ENCODE peak calls at places on chromosomes 11 and 22, in five cellular contexts. One of them, this sample, is unnamed. For H3K4me1, the result is how much of the 10 kb centered on the place peaks cover.

GRCh38 chr11:47524200-47524874 is 28.6 kb downstream of the CELF1 start:
- DNase-seq in trophoblast cell: no peak
- DNase-seq in A673: no peak
- DNase-seq in PC-9: no peak
- DNase-seq in breast epithelium: no peak
- DNase-seq in this sample: no peak

GRCh38 chr22:35622132-35622913 is 5.2 kb upstream of the MB start:
- DNase-seq in trophoblast cell: no peak
- DNase-seq in breast epithelium: peak
- DNase-seq in PC-9: peak
- DNase-seq in A673: peak
- DNase-seq in this sample: no peak

GRCh38 chr22:40633036-40633435 is 3.5 kb downstream of the MRTFA start:
- DNase-seq in breast epithelium: no peak
- DNase-seq in A673: no peak
- DNase-seq in trophoblast cell: no peak
- DNase-seq in PC-9: no peak
- DNase-seq in this sample: no peak

GRCh38 chr11:26027887-26028286 is 304.0 kb upstream of the ANO3 start:
- DNase-seq in breast epithelium: no peak
- DNase-seq in A673: no peak
- DNase-seq in PC-9: no peak
- DNase-seq in trophoblast cell: no peak
- DNase-seq in this sample: no peak

GRCh38 chr11:57476223-57476882 is 16.0 kb downstream of the RTN4RL2 start:
- DNase-seq in breast epithelium: peak
- DNase-seq in A673: no peak
- DNase-seq in PC-9: peak
- DNase-seq in trophoblast cell: peak
- DNase-seq in this sample: no peak

GRCh38 chr11:61162092-61162935 is 1.1 kb upstream of the VPS37C start:
- DNase-seq in breast epithelium: no peak
- DNase-seq in PC-9: no peak
- DNase-seq in A673: peak
- DNase-seq in trophoblast cell: peak
- DNase-seq in this sample: no peak

GRCh38 chr11:35615911-35616900 is 2.1 kb upstream of the FJX1 start:
- DNase-seq in trophoblast cell: peak
- DNase-seq in PC-9: no peak
- DNase-seq in A673: peak
- DNase-seq in breast epithelium: no peak
- DNase-seq in this sample: no peak

GRCh38 chr22:17734197-17734596 is 40.1 kb downstream of the BID start:
- DNase-seq in PC-9: no peak
- DNase-seq in trophoblast cell: no peak
- DNase-seq in breast epithelium: no peak
- DNase-seq in A673: no peak
- DNase-seq in this sample: no peak

GRCh38 chr11:91433284-91434010 is 791.2 kb upstream of the FAT3 start:
- DNase-seq in trophoblast cell: no peak
- DNase-seq in PC-9: no peak
- DNase-seq in A673: no peak
- DNase-seq in breast epithelium: no peak
- DNase-seq in this sample: no peak

GRCh38 chr22:30829901-30830550 is 135.4 kb downstream of the OSBP2 start:
- DNase-seq in PC-9: peak
- DNase-seq in breast epithelium: no peak
- DNase-seq in trophoblast cell: peak
- DNase-seq in A673: no peak
- DNase-seq in this sample: peak

GRCh38 chr22:38314992-38315800 is 2.0 kb downstream of the CSNK1E start:
- DNase-seq in trophoblast cell: peak
- DNase-seq in breast epithelium: no peak
- DNase-seq in PC-9: peak
- DNase-seq in A673: no peak
- DNase-seq in this sample: peak

GRCh38 chr11:76368497-76368896 is 12.4 kb downstream of the THAP12 start:
- DNase-seq in breast epithelium: no peak
- DNase-seq in A673: no peak
- DNase-seq in PC-9: no peak
- DNase-seq in trophoblast cell: no peak
- DNase-seq in this sample: no peak

GRCh38 chr11:10305262-10305963 is 540 bp downstream of the ADM start:
- DNase-seq in PC-9: peak
- DNase-seq in breast epithelium: no peak
- DNase-seq in A673: peak
- DNase-seq in trophoblast cell: peak
- DNase-seq in this sample: no peak
- H3K4me1 ChIP-seq in PC-9: under half
- H3K4me1 ChIP-seq in breast epithelium: under half
- H3K4me1 ChIP-seq in A673: under half
- H3K4me1 ChIP-seq in trophoblast cell: under half
- H3K4me1 ChIP-seq in this sample: under half

GRCh38 chr22:43260818-43261217 is 73.9 kb upstream of the TTLL12 start:
- DNase-seq in trophoblast cell: no peak
- DNase-seq in breast epithelium: no peak
- DNase-seq in A673: no peak
- DNase-seq in PC-9: no peak
- DNase-seq in this sample: no peak

GRCh38 chr22:43262990-43263644 is 76.2 kb upstream of the TTLL12 start:
- DNase-seq in PC-9: peak
- DNase-seq in A673: no peak
- DNase-seq in trophoblast cell: no peak
- DNase-seq in breast epithelium: no peak
- DNase-seq in this sample: no peak

GRCh38 chr22:43257549-43257948 is 70.6 kb upstream of the TTLL12 start:
- DNase-seq in PC-9: no peak
- DNase-seq in trophoblast cell: no peak
- DNase-seq in breast epithelium: no peak
- DNase-seq in A673: no peak
- DNase-seq in this sample: no peak

GRCh38 chr22:43263645-43264514 is 76.9 kb upstream of the TTLL12 start:
- DNase-seq in breast epithelium: peak
- DNase-seq in PC-9: peak
- DNase-seq in A673: peak
- DNase-seq in trophoblast cell: peak
- DNase-seq in this sample: peak

GRCh38 chr22:43260346-43260745 is 73.4 kb upstream of the TTLL12 start:
- DNase-seq in PC-9: no peak
- DNase-seq in A673: no peak
- DNase-seq in trophoblast cell: no peak
- DNase-seq in breast epithelium: no peak
- DNase-seq in this sample: no peak
- H3K4me1 ChIP-seq in PC-9: under half
- H3K4me1 ChIP-seq in A673: under half
- H3K4me1 ChIP-seq in trophoblast cell: under half
- H3K4me1 ChIP-seq in breast epithelium: under half
- H3K4me1 ChIP-seq in this sample: under half

GRCh38 chr11:114199051-114199450 is 97.1 kb upstream of the NNMT start:
- DNase-seq in A673: no peak
- DNase-seq in breast epithelium: no peak
- DNase-seq in PC-9: no peak
- DNase-seq in trophoblast cell: no peak
- DNase-seq in this sample: no peak
- H3K4me1 ChIP-seq in A673: under half
- H3K4me1 ChIP-seq in breast epithelium: under half
- H3K4me1 ChIP-seq in PC-9: under half
- H3K4me1 ChIP-seq in trophoblast cell: under half
- H3K4me1 ChIP-seq in this sample: under half

DNA sequence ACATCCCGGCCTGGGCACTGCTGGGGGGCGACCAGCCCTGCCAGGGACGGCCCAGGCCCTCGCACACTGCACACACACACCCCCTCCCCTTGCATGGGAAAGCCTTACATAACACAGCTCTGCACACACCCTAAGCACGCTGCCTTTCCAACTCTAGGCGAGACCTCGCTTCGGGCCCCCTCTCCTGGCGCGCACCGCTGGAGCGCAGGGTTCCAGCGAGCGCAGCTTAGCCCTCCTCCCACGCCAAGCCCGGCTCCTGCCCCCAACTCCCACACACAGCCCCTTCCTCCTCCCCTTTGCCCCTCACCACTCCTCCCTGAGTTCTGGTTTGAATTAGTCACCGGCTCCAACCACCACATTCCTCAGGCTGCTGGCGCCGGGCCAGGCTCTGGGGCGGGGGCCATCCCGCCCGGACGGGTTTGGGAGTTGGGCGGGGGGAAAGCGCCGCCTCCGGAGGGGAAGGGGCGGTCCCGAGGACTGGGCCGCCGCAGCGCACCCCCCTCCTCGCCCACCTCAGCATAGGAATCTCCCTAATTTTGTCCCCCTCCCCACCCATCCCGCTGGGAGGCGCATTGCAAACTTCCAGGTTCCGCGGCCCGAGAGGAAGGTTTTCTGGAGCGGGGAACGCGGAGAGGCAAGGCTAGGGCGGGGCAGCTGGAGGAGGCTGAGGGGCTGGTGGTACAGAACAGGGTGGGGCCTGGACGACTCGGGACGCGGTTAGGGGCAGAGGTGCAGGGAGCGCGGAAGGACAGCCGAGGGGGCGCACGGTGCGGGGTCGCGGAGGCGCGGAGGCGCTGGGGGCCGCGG is 966 bp downstream of the AHNAK start:
- DNase-seq in breast epithelium: peak
- DNase-seq in A673: peak
- DNase-seq in PC-9: peak
- DNase-seq in trophoblast cell: peak
- DNase-seq in this sample: peak
- H3K4me1 ChIP-seq in breast epithelium: under half
- H3K4me1 ChIP-seq in A673: under half
- H3K4me1 ChIP-seq in PC-9: half or more
- H3K4me1 ChIP-seq in trophoblast cell: under half
- H3K4me1 ChIP-seq in this sample: under half

GRCh38 chr22:45816771-45817170 is 145.1 kb downstream of the ATXN10 start:
- DNase-seq in breast epithelium: no peak
- DNase-seq in trophoblast cell: no peak
- DNase-seq in A673: no peak
- DNase-seq in PC-9: no peak
- DNase-seq in this sample: no peak
- H3K4me1 ChIP-seq in breast epithelium: under half
- H3K4me1 ChIP-seq in trophoblast cell: under half
- H3K4me1 ChIP-seq in A673: under half
- H3K4me1 ChIP-seq in PC-9: under half
- H3K4me1 ChIP-seq in this sample: under half

DNA sequence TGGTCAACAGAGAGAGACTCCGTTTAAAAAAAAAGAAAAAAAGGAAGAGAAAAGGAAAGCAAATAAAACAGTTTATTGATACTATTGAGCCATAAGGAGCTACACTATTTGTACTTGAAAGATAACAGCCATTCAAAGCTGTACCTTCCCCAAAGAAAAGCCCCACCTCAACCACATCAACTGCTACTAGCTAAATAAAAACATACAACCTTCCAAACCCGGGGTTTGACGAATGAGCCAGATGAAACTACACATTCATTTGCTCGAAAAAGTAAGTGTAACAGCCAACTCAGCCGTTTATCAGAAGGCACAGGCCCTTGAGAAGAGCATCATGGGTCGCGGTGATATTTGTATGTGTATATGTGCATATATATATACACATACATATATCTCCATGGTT is 78.4 kb downstream of the SIK3 start:
- DNase-seq in A673: no peak
- DNase-seq in PC-9: no peak
- DNase-seq in trophoblast cell: no peak
- DNase-seq in breast epithelium: no peak
- DNase-seq in this sample: no peak
- H3K4me1 ChIP-seq in A673: half or more
- H3K4me1 ChIP-seq in PC-9: under half
- H3K4me1 ChIP-seq in trophoblast cell: under half
- H3K4me1 ChIP-seq in breast epithelium: under half
- H3K4me1 ChIP-seq in this sample: under half

GRCh38 chr11:64337538-64338249 is 2.3 kb upstream of the CCDC88B start:
- DNase-seq in breast epithelium: no peak
- DNase-seq in trophoblast cell: no peak
- DNase-seq in A673: no peak
- DNase-seq in PC-9: no peak
- DNase-seq in this sample: no peak
- H3K4me1 ChIP-seq in breast epithelium: under half
- H3K4me1 ChIP-seq in trophoblast cell: under half
- H3K4me1 ChIP-seq in A673: under half
- H3K4me1 ChIP-seq in PC-9: under half
- H3K4me1 ChIP-seq in this sample: under half

GRCh38 chr11:2095198-2095520 is 44.0 kb downstream of the IGF2 start:
- DNase-seq in breast epithelium: no peak
- DNase-seq in trophoblast cell: no peak
- DNase-seq in PC-9: no peak
- DNase-seq in A673: no peak
- DNase-seq in this sample: no peak
- H3K4me1 ChIP-seq in breast epithelium: under half
- H3K4me1 ChIP-seq in trophoblast cell: under half
- H3K4me1 ChIP-seq in PC-9: under half
- H3K4me1 ChIP-seq in A673: under half
- H3K4me1 ChIP-seq in this sample: under half

DNA sequence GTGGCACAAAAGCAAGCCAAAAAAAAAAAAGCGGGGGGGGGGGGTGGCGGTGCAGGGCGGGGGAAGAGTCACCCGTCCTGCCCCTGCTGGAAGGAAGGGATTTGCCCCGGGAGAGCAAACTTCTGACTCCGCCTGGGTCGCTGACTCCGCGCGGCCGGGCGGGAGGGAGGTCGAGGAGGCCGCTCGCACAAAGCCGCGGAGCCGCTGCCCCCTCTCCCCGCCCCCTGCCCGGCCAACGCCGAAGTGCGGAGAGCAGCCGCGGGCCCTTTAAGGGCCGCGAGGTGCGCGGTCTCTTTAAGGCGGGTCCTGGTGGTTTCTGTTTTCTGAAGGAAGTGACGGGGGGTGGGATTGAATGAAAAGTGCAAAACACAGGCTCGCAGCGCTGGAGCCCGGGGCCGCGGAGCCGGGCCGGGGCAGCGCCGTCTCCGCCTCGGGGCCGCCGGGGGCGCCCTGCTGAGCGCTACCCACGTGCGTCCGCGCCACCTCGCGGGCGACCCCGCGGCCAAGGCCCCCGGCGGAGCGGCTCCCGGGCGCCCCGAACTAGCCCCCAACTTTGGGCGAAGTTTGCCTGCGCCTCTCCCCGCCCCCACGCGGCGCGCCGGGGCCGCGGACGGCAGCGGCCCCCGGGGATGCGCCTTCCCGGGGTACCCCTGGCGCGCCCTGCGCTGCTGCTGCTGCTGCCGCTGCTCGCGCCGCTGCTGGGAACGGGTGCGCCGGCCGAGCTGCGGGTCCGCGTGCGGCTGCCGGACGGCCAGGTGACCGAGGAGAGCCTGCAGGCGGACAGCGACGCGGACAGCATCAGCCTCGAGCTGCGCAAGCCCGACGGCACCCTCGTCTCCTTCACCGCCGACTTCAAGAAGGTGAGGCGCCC is at the start of gene OAF:
- DNase-seq in A673: peak
- DNase-seq in breast epithelium: peak
- DNase-seq in PC-9: peak
- DNase-seq in trophoblast cell: peak
- DNase-seq in this sample: peak
- H3K4me1 ChIP-seq in A673: under half
- H3K4me1 ChIP-seq in breast epithelium: under half
- H3K4me1 ChIP-seq in PC-9: half or more
- H3K4me1 ChIP-seq in trophoblast cell: under half
- H3K4me1 ChIP-seq in this sample: under half